ENCODE peak calls at places on chromosomes 5 and 9, in four cellular contexts. W is HCT116, F is H1, N is GM12878. O is an unnamed sample.

GRCh38 chr9:124268248-124268647 is 10.5 kb downstream of the NEK6 start:
- DNase-seq in F (no peak), W (no peak), N (no peak), O (no peak)

GRCh38 chr5:89087128-89087527 is 204.1 kb upstream of the MEF2C start:
- DNase-seq in F (no peak), N (peak), W (no peak), O (no peak)

GRCh38 chr5:148949871-148950863 is 112.7 kb downstream of the SH3TC2 start:
- DNase-seq in N (no peak), F (no peak), W (no peak), O (no peak)

GRCh38 chr5:173028811-173029327 is 27.3 kb upstream of the CREBRF start:
- DNase-seq in F (no peak), N (no peak), W (no peak), O (no peak)

GRCh38 chr5:39517800-39518199 is 93.0 kb upstream of the DAB2 start:
- DNase-seq in N (no peak), W (no peak), F (no peak), O (no peak)

GRCh38 chr9:38160613-38161215 is 91.7 kb upstream of the SHB start:
- DNase-seq in W (peak), N (no peak), F (peak), O (peak)

GRCh38 chr9:97793067-97793466 is 60.0 kb upstream of the FOXE1 start:
- DNase-seq in N (no peak), W (no peak), F (no peak), O (no peak)

GRCh38 chr5:61435368-61435767 is 103.3 kb downstream of the ZSWIM6 start:
- DNase-seq in W (no peak), N (no peak), F (no peak), O (no peak)

GRCh38 chr5:119363936-119364335 is 8.1 kb downstream of the TNFAIP8 start:
- DNase-seq in F (no peak), W (no peak), N (peak), O (no peak)

GRCh38 chr5:132114150-132115121 is 40.8 kb downstream of the CSF2 start:
- DNase-seq in N (no peak), F (no peak), W (no peak), O (no peak)

GRCh38 chr9:111965566-111966019 is 69.0 kb downstream of the UGCG start:
- DNase-seq in N (peak), F (no peak), W (peak), O (no peak)

GRCh38 chr5:133512896-133513295 is 99.4 kb downstream of the FSTL4 start:
- DNase-seq in F (no peak), N (no peak), W (no peak), O (no peak)

GRCh38 chr5:148186248-148187003 is 16.4 kb upstream of the SPINK6 start:
- DNase-seq in N (no peak), W (no peak), F (no peak), O (no peak)

DNA sequence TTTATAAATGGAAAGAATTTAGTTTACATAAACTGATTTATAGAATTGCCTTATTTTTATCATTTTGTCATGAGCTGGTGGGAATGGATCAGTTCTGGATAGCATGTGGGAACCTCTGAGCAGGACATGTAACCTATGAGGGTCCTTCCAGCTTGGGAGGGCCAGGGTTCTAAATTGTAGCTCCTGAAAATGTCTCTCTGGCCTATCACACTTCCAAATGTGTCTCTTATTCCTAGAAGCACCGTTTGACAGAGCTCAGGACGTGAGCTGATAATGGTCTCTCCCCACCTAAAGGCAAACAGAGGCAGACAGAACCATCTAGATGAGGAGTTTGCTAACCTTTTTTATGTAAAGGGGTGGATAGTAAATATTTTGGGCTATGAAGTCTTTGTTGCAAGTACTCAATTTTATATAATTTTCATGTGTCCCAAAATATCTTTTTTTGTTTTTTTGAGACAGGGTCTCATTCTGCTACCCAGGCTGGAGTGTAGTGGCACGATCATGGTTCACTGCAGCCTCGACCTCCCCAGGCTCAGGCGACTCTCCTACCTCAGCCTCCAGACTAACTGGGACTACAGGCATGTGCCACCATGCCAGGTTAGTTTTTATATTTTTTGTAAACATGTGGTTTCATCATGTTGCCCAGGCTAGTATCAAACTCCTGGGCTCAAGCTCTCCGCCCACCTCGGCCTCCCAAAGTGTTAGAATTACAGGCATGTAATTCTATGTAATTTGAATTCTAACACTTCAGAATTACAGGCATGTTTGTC is 4.0 kb downstream of the TRAF1 start:
- DNase-seq in F (no peak), N (no peak), W (no peak), O (no peak)
- TF ChIP-seq JUND in F (no peak), N (no peak), W (no peak), O (no peak)

GRCh38 chr9:108551030-108551964 is 304.5 kb downstream of the ACTL7B start:
- DNase-seq in F (no peak), W (peak), N (no peak), O (no peak)
- TF ChIP-seq JUND in F (no peak), W (peak), N (no peak), O (no peak)

GRCh38 chr9:116576386-116576785 is 110.7 kb upstream of the TRIM32 start:
- DNase-seq in N (no peak), F (no peak), W (no peak), O (peak)
- TF ChIP-seq JUND in N (no peak), F (no peak), W (no peak), O (no peak)

GRCh38 chr5:146334074-146334533 is 4.5 kb upstream of the POU4F3 start:
- DNase-seq in F (peak), N (no peak), W (no peak), O (no peak)
- TF ChIP-seq JUND in F (no peak), N (no peak), W (no peak), O (no peak)

GRCh38 chr5:167488371-167488770 is 803.1 kb upstream of the WWC1 start:
- DNase-seq in N (no peak), F (no peak), W (no peak), O (no peak)
- TF ChIP-seq JUND in N (no peak), F (no peak), W (no peak), O (no peak)